ENCODE peak calls at places on chromosomes 13 and 19, in seven cellular contexts. W, Q, M, N, O, F and V are unnamed samples.

GRCh38 chr19:31718898-31719297 is 369.7 kb upstream of the TSHZ3 start:
- DNase-seq in W (no peak), Q (no peak), M (no peak), N (no peak), O (no peak), F (no peak), V (no peak)

GRCh38 chr13:41985788-41986508 is 25.0 kb upstream of the VWA8 start:
- DNase-seq in W (peak; percentile 43), Q (no peak), M (peak; percentile 93), N (no peak), O (no peak), F (no peak), V (no peak)

GRCh38 chr19:48445256-48445605 is 552 bp upstream of the GRWD1 start:
- DNase-seq in W (peak; percentile 81), Q (peak; percentile 9), M (peak; percentile 79), N (no peak), O (no peak), F (no peak), V (peak; percentile 91)

GRCh38 chr19:16660763-16661479 is at the start of gene TMEM38A:
- DNase-seq in W (peak; percentile 37), Q (peak; percentile 5), M (peak; percentile 36), N (no peak), O (no peak), F (no peak), V (no peak)

GRCh38 chr13:32837973-32838940 is 178.0 kb upstream of the KL start:
- DNase-seq in W (no peak), Q (no peak), M (no peak), N (peak; percentile 59), O (no peak), F (no peak), V (no peak)

GRCh38 chr19:37983916-37984315 is 76.9 kb downstream of the SIPA1L3 start:
- DNase-seq in W (no peak), Q (no peak), M (no peak), N (no peak), O (no peak), F (no peak), V (no peak)

GRCh38 chr13:113411216-113412023 is 41.9 kb downstream of the ADPRHL1 start:
- DNase-seq in W (peak; percentile 96), Q (no peak), M (peak; percentile 94), N (no peak), O (no peak), F (no peak), V (peak; percentile 8)

GRCh38 chr19:2650515-2650914 is 52.0 kb downstream of the GNG7 start:
- DNase-seq in W (no peak), Q (no peak), M (no peak), N (peak; percentile 75), O (no peak), F (no peak), V (no peak)

GRCh38 chr19:18594096-18594823 is 5.7 kb downstream of the REX1BD start:
- DNase-seq in W (peak; percentile 82), Q (peak; percentile 67), M (peak; percentile 73), N (peak; percentile 86), O (peak; percentile 49), F (no peak), V (peak; percentile 32)

GRCh38 chr13:48626077-48626449 is 27.7 kb upstream of the CYSLTR2 start:
- DNase-seq in W (no peak), Q (no peak), M (no peak), N (peak; percentile 35), O (no peak), F (no peak), V (no peak)

GRCh38 chr13:36769126-36769525 is 49.9 kb upstream of the RFXAP start:
- DNase-seq in W (no peak), Q (no peak), M (no peak), N (no peak), O (no peak), F (no peak), V (no peak)

GRCh38 chr19:6590458-6591319 is at the start of gene CD70:
- DNase-seq in W (no peak), Q (no peak), M (no peak), N (peak; percentile 60), O (no peak), F (no peak), V (no peak)

GRCh38 chr19:10352764-10353671 is 13.6 kb upstream of the ICAM3 start:
- DNase-seq in W (no peak), Q (no peak), M (no peak), N (peak; percentile 91), O (no peak), F (no peak), V (no peak)

GRCh38 chr19:10861118-10861651 is 10.2 kb upstream of the CARM1 start:
- DNase-seq in W (peak; percentile 60), Q (peak; percentile 13), M (peak; percentile 58), N (no peak), O (no peak), F (no peak), V (no peak)

GRCh38 chr19:18021121-18021755 is 13.3 kb downstream of the ARRDC2 start:
- DNase-seq in W (peak; percentile 89), Q (no peak), M (peak; percentile 88), N (no peak), O (no peak), F (peak; percentile 88), V (peak; percentile 67)

GRCh38 chr13:63628310-63628709 is 2212.7 kb upstream of the PCDH20 start:
- DNase-seq in W (no peak), Q (no peak), M (no peak), N (no peak), O (no peak), F (no peak), V (no peak)

GRCh38 chr13:110352735-110353134 is 45.7 kb downstream of the COL4A2 start:
- DNase-seq in W (no peak), Q (no peak), M (no peak), N (no peak), O (no peak), F (no peak), V (no peak)

GRCh38 chr19:55179570-55180484 is at the start of gene SYT5:
- DNase-seq in W (peak; percentile 38), Q (peak; percentile 55), M (peak; percentile 34), N (peak; percentile 72), O (peak; percentile 23), F (no peak), V (no peak)

GRCh38 chr13:112441226-112441625 is 65.1 kb downstream of the SPACA7 start:
- DNase-seq in W (no peak), Q (no peak), M (no peak), N (no peak), O (no peak), F (no peak), V (no peak)

GRCh38 chr13:101875717-101876393 is 423.4 kb downstream of the ITGBL1 start:
- DNase-seq in W (peak; percentile 81), Q (no peak), M (peak; percentile 8), N (no peak), O (peak; percentile 97), F (no peak), V (peak; percentile 81)

GRCh38 chr13:110915874-110916670 is 1.2 kb upstream of the ANKRD10 start:
- DNase-seq in W (peak; percentile 57), Q (no peak), M (peak; percentile 58), N (no peak), O (no peak), F (no peak), V (peak; percentile 80)

GRCh38 chr19:1250374-1251232 is 2.2 kb downstream of the MIDN start:
- DNase-seq in W (peak; percentile 56), Q (no peak), M (peak; percentile 44), N (peak; percentile 76), O (no peak), F (peak; percentile 70), V (no peak)

GRCh38 chr13:59461411-59461810 is 702.3 kb downstream of the DIAPH3 start:
- DNase-seq in W (no peak), Q (no peak), M (no peak), N (no peak), O (no peak), F (no peak), V (no peak)

GRCh38 chr19:49210108-49210900 is 52.7 kb downstream of the TRPM4 start:
- DNase-seq in W (peak; percentile 37), Q (peak; percentile 16), M (no peak), N (peak; percentile 77), O (no peak), F (no peak), V (no peak)

GRCh38 chr19:15372470-15372869 is 7.1 kb downstream of the AKAP8 start:
- DNase-seq in W (no peak), Q (no peak), M (no peak), N (no peak), O (no peak), F (no peak), V (no peak)

GRCh38 chr19:1032264-1032867 is 6.0 kb downstream of the CNN2 start:
- DNase-seq in W (no peak), Q (no peak), M (no peak), N (no peak), O (no peak), F (no peak), V (no peak)

GRCh38 chr19:14405380-14405757 is 13.8 kb downstream of the DDX39A start:
- DNase-seq in W (no peak), Q (no peak), M (no peak), N (no peak), O (no peak), F (no peak), V (no peak)

GRCh38 chr13:30870049-30870884 is 35.8 kb upstream of the MEDAG start:
- DNase-seq in W (peak; percentile 99), Q (peak; percentile 15), M (peak; percentile 99), N (peak; percentile 28), O (no peak), F (no peak), V (peak; percentile 48)

GRCh38 chr19:28409859-28410258 is 803.1 kb downstream of the UQCRFS1 start:
- DNase-seq in W (no peak), Q (no peak), M (no peak), N (no peak), O (no peak), F (no peak), V (no peak)

GRCh38 chr19:19343762-19344161 is 23.1 kb downstream of the MAU2 start:
- DNase-seq in W (no peak), Q (no peak), M (no peak), N (no peak), O (no peak), F (no peak), V (no peak)

GRCh38 chr13:104414771-104415170 is 1348.6 kb upstream of the SLC10A2 start:
- DNase-seq in W (peak; percentile 2), Q (no peak), M (no peak), N (no peak), O (no peak), F (no peak), V (peak; percentile 57)

GRCh38 chr19:8041553-8041952 is 11.0 kb upstream of the CCL25 start:
- DNase-seq in W (no peak), Q (no peak), M (no peak), N (no peak), O (no peak), F (no peak), V (no peak)

GRCh38 chr13:107376393-107377085 is 808.6 kb upstream of the ARGLU1 start:
- DNase-seq in W (no peak), Q (no peak), M (no peak), N (peak; percentile 35), O (peak; percentile 86), F (no peak), V (no peak)

GRCh38 chr13:50635504-50635903 is 208.0 kb downstream of the DLEU7 start:
- DNase-seq in W (no peak), Q (no peak), M (no peak), N (no peak), O (no peak), F (no peak), V (no peak)

GRCh38 chr19:35851213-35852028 is 883 bp downstream of the NPHS1 start:
- DNase-seq in W (no peak), Q (no peak), M (no peak), N (no peak), O (peak; percentile 35), F (no peak), V (no peak)

GRCh38 chr19:50465986-50466771 is 10.1 kb upstream of the EMC10 start:
- DNase-seq in W (peak; percentile 37), Q (no peak), M (peak; percentile 33), N (peak; percentile 80), O (no peak), F (no peak), V (no peak)